ENCODE peak calls at places on chromosome 11, in four cellular contexts. S is mammary epithelial cell, J is fibroblast of lung, F is thoracic aorta. N is an unnamed sample.

GRCh38 chr11:10858505-10859360 is 880 bp upstream of the ZBED5 start:
- DNase-seq in J (no peak), F (peak), S (no peak), N (no peak)

GRCh38 chr11:1569251-1569780 is 2.8 kb downstream of the DUSP8 start:
- DNase-seq in J (no peak), F (no peak), S (no peak), N (no peak)

GRCh38 chr11:41177791-41178190 is 281.7 kb downstream of the LRRC4C start:
- DNase-seq in F (no peak), J (peak), S (peak), N (no peak)

GRCh38 chr11:17782145-17782544 is 47.6 kb downstream of the KCNC1 start:
- DNase-seq in F (no peak), S (no peak), J (no peak), N (no peak)

GRCh38 chr11:39459606-39460005 is 1999.8 kb downstream of the LRRC4C start:
- DNase-seq in J (no peak), S (no peak), F (no peak), N (no peak)

GRCh38 chr11:111097191-111097590 is 148.3 kb upstream of the POU2AF2 start:
- DNase-seq in J (peak), F (no peak), S (no peak), N (no peak)

GRCh38 chr11:94117871-94118270 is 10.8 kb upstream of the PANX1 start:
- DNase-seq in S (peak), J (peak), F (no peak), N (no peak)

GRCh38 chr11:95908826-95909225 is 15.1 kb downstream of the MTMR2 start:
- DNase-seq in F (no peak), J (peak), S (peak), N (no peak)

GRCh38 chr11:8959546-8960166 is 4.6 kb downstream of the TMEM9B start:
- DNase-seq in J (peak), F (no peak), S (peak), N (peak)

GRCh38 chr11:110907629-110908028 is 195.4 kb upstream of the ARHGAP20 start:
- DNase-seq in F (no peak), J (peak), S (peak), N (peak)

GRCh38 chr11:77187105-77187750 is 59.2 kb downstream of the MYO7A start:
- DNase-seq in S (no peak), J (no peak), F (no peak), N (no peak)

GRCh38 chr11:433641-434040 is 8.2 kb downstream of the ANO9 start:
- DNase-seq in F (no peak), J (no peak), S (no peak), N (no peak)

GRCh38 chr11:74443071-74443864 is 24.1 kb downstream of the KCNE3 start:
- DNase-seq in S (peak), F (no peak), J (peak), N (no peak)

GRCh38 chr11:64868904-64869570 is 9.4 kb downstream of the EHD1 start:
- DNase-seq in F (no peak), S (peak), J (peak), N (no peak)

GRCh38 chr11:56750190-56750589 is 1.7 kb upstream of the OR9G4 start:
- DNase-seq in S (no peak), F (no peak), J (no peak), N (no peak)

GRCh38 chr11:45100338-45100737 is 46.1 kb upstream of the PRDM11 start:
- DNase-seq in S (peak), F (no peak), J (peak), N (no peak)

GRCh38 chr11:9732453-9732852 is 68.6 kb downstream of the SWAP70 start:
- DNase-seq in J (no peak), S (no peak), F (no peak), N (no peak)

GRCh38 chr11:128457874-128458273 is 129.5 kb downstream of the ETS1 start:
- DNase-seq in J (no peak), F (no peak), S (no peak), N (peak)

GRCh38 chr11:95676280-95676679 is 113.3 kb downstream of the FAM76B start:
- DNase-seq in J (no peak), F (no peak), S (no peak), N (no peak)

GRCh38 chr11:14042686-14043440 is 80.3 kb downstream of the SPON1 start:
- DNase-seq in F (no peak), S (no peak), J (no peak), N (no peak)

GRCh38 chr11:120331301-120331966 is 4.8 kb upstream of the ARHGEF12 start:
- DNase-seq in F (no peak), S (peak), J (peak), N (peak)

GRCh38 chr11:75214411-75214821 is 26.2 kb upstream of the TPBGL start:
- DNase-seq in J (peak), F (peak), S (peak), N (no peak)

GRCh38 chr11:118609380-118610219 is 2.2 kb downstream of the PHLDB1 start:
- DNase-seq in J (peak), S (no peak), F (no peak), N (no peak)

GRCh38 chr11:1162498-1163311 is 5.0 kb downstream of the MUC5AC start:
- DNase-seq in J (no peak), F (no peak), S (no peak), N (no peak)

GRCh38 chr11:122661182-122661945 is 5.8 kb downstream of the UBASH3B start:
- DNase-seq in J (peak), F (no peak), S (peak), N (peak)

GRCh38 chr11:132099692-132100091 is 729.3 kb downstream of the NTM start:
- DNase-seq in S (no peak), J (no peak), F (no peak), N (no peak)

GRCh38 chr11:13962198-13962561 is 343 bp upstream of the SPON1 start:
- DNase-seq in F (no peak), S (no peak), J (no peak), N (no peak)

GRCh38 chr11:87036756-87037449 is 831 bp upstream of the TMEM135 start:
- DNase-seq in J (peak), S (no peak), F (no peak), N (no peak)

GRCh38 chr11:109435121-109435742 is 13.2 kb downstream of the C11orf87 start:
- DNase-seq in F (no peak), J (peak), S (peak), N (no peak)

GRCh38 chr11:18761144-18761543 is 30.5 kb downstream of the PTPN5 start:
- DNase-seq in J (no peak), S (no peak), F (no peak), N (no peak)

GRCh38 chr11:27468209-27468608 is 4.4 kb downstream of the LGR4 start:
- DNase-seq in S (peak), J (peak), F (no peak), N (peak)

GRCh38 chr11:26953770-26954392 is 40.0 kb upstream of the FIBIN start:
- DNase-seq in J (peak), S (peak), F (no peak), N (no peak)

GRCh38 chr11:61860054-61860903 is 31.1 kb downstream of the FADS3 start:
- DNase-seq in F (no peak), J (peak), S (no peak), N (no peak)

GRCh38 chr11:87223816-87224215 is 186.1 kb downstream of the TMEM135 start:
- DNase-seq in S (no peak), F (no peak), J (peak), N (peak)

DNA sequence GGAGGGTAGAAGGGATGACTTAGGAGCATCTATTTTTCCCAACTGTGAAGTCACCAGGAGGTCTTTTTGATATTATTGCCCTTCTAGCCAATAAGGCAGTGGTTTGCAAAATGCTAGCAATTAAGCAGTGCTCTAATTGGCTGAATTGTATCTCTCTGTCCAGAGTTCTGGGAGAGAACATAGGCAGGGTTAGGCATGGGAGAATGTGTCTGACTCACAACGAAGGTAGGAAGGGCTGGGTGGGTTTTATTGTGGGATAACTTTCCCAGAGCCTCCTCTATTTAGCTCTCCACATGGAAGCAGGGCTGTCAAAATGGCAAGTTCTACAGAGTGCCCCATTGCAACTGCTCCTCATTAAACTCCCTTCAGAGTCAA is 415.9 kb upstream of the CADM1 start:
- DNase-seq in F (no peak), J (peak), S (peak), N (no peak)
- TF ChIP-seq CTCF in F (no peak), J (no peak), S (no peak), N (no peak)

GRCh38 chr11:3049430-3050243 is 7.6 kb downstream of the CARS1 start:
- DNase-seq in S (peak), F (peak), J (peak), N (peak)
- H3K4me3 ChIP-seq in S (no peak), F (peak), J (peak), N (no peak)

DNA sequence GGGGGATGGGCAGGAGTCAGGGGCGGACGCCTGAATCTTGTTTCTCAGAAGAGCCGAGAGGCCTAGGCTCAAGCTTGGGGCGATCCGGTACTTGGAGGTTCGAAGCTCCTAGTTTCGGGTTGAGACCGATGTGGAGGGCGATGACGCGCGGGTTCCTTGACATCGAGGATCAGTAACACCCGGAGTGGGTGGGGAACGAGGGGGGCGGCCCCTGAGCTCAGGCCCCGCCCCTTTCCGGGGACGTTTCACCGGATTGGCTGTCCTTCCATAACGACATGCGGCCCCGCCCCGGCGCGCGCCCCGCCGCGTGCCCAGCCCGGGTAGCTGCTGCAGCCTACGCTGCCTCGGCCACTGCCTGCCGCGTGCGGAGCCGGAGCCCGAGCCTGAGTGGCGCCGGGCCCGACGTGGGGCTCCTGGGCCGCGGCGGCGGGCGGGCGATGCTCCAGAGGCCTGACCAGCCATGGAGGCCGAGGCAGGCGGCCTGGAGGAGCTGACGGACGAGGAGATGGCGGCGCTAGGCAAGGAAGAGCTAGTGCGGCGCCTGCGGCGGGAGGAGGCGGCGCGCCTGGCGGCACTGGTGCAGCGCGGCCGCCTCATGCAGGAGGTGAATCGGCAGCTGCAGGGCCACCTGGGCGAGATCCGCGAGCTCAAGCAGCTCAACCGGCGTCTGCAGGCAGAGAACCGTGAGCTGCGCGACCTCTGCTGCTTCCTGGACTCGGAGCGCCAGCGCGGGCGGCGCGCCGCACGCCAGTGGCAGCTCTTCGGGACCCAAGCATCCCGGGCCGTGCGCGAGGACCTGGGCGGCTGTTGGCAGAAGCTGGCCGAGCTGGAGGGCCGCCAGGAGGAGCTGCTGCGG is at the start of gene CCDC85B:
- DNase-seq in J (peak), F (peak), S (peak), N (peak)
- TF ChIP-seq CTCF in J (no peak), F (peak), S (no peak), N (no peak)

DNA sequence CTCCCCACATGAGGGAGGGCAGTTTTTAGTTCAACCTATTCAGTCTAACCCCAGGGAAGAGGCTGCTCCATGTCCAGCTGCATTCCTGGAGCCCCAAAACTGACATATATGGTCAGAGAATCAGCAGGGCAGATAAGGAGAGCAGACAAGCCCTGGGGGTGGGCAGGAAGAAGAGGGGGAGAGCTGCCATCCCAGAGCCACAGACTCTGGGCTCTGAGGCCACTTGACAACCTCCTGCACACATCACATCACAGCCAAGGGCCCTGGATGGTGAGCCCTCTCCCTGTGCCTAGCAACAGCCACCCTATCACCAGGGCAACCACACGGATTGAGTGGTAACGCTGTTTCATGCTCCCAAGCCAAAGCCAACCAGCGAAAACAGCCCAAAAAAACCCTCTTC is 3.1 kb downstream of the ARHGAP1 start:
- DNase-seq in F (no peak), J (peak), S (no peak), N (no peak)
- H3K4me3 ChIP-seq in F (peak), J (no peak), S (no peak), N (no peak)

DNA sequence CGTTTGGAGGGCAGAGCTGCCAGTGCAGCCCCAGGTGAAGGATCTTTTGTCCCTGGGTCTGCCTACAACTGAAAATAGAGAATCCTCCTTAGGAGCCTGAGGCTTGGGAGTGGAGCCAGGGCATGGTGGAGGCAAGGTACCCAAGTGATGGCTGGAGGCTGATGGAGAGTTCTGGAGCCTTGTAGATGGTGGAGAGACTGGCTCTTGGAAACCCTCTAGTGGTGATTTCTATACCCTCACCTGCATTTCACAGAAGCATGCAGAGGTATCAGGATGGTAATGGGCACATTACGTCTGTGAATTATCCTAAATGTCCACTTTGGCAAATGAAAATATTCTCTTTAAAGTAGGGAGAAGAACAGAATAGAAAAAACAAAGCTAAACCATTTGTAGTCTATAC is 44.4 kb downstream of the INSC start:
- DNase-seq in S (peak), J (peak), F (no peak), N (no peak)
- TF ChIP-seq CTCF in S (peak), J (peak), F (no peak), N (peak)

GRCh38 chr11:47178305-47178704 is 1.6 kb upstream of the ARFGAP2 start:
- DNase-seq in J (no peak), F (no peak), S (no peak), N (no peak)

GRCh38 chr11:47178737-47179654 is 2.3 kb upstream of the ARFGAP2 start:
- DNase-seq in S (no peak), J (no peak), F (no peak), N (no peak)

GRCh38 chr11:47176328-47177228 is at the start of gene ARFGAP2:
- DNase-seq in J (peak), S (peak), F (peak), N (peak)

GRCh38 chr11:47177229-47177845 is 658 bp upstream of the ARFGAP2 start:
- DNase-seq in S (peak), J (peak), F (peak), N (no peak)

GRCh38 chr11:47177846-47178245 is 1.2 kb upstream of the ARFGAP2 start:
- DNase-seq in F (no peak), J (no peak), S (no peak), N (no peak)
- H3K4me3 ChIP-seq in F (peak), J (no peak), S (no peak), N (no peak)

N was measured in BJ.